ENCODE peak calls at places on chromosomes 4 and X, in six cellular contexts. F, Z, K, A, M and B are unnamed samples.

GRCh38 chr4:104942990-104943758 is 203.5 kb upstream of the TET2 start:
- DNase-seq in M (no peak), K (no peak), Z (no peak), F (no peak), A (peak), B (no peak)

GRCh38 chr4:72987741-72988729 is 81.5 kb downstream of the COX18 start:
- DNase-seq in F (no peak), A (no peak), M (no peak), K (no peak), Z (no peak), B (no peak)

GRCh38 chrX:149572743-149573142 is 14.5 kb downstream of the MAGEA9B start:
- DNase-seq in M (peak), Z (no peak), A (no peak), F (no peak), K (no peak), B (no peak)

GRCh38 chr4:14379148-14379547 is 623.1 kb upstream of the CPEB2 start:
- DNase-seq in M (no peak), Z (no peak), K (no peak), F (no peak), A (no peak), B (no peak)

GRCh38 chr4:8547108-8547911 is 32.9 kb upstream of the GPR78 start:
- DNase-seq in M (peak), F (peak), Z (peak), K (no peak), A (no peak), B (peak)

GRCh38 chrX:38988301-38988700 is 187.0 kb downstream of the MID1IP1 start:
- DNase-seq in M (no peak), Z (no peak), K (no peak), A (no peak), F (no peak), B (no peak)

GRCh38 chr4:109410226-109410625 is 23.4 kb upstream of the SEC24B start:
- DNase-seq in A (no peak), Z (no peak), F (no peak), M (no peak), K (no peak), B (no peak)

GRCh38 chrX:17519349-17519748 is 144.3 kb downstream of the NHS start:
- DNase-seq in K (no peak), F (no peak), Z (no peak), A (no peak), M (no peak), B (no peak)

GRCh38 chrX:15055146-15055930 is 182.1 kb downstream of the MOSPD2 start:
- DNase-seq in F (no peak), A (no peak), K (no peak), M (no peak), Z (no peak), B (no peak)

GRCh38 chr4:86934147-86934771 is 552 bp upstream of the AFF1 start:
- DNase-seq in Z (peak), M (no peak), K (peak), A (no peak), F (no peak), B (no peak)

GRCh38 chr4:88600129-88600849 is 8.0 kb downstream of the HERC3 start:
- DNase-seq in M (no peak), Z (no peak), K (no peak), A (no peak), F (no peak), B (no peak)

GRCh38 chrX:38175140-38175539 is 45.5 kb downstream of the SRPX start:
- DNase-seq in F (peak), Z (peak), K (peak), A (peak), M (peak), B (peak)

GRCh38 chrX:153900806-153901752 is 3.4 kb upstream of the AVPR2 start:
- DNase-seq in F (no peak), Z (peak), M (peak), A (peak), K (peak), B (no peak)

GRCh38 chr4:8666581-8666980 is 74.0 kb downstream of the CPZ start:
- DNase-seq in M (no peak), A (no peak), Z (no peak), F (no peak), K (no peak), B (no peak)

GRCh38 chrX:5681159-5681558 is 547.5 kb downstream of the NLGN4X start:
- DNase-seq in K (peak), F (no peak), Z (peak), A (no peak), M (peak), B (no peak)

GRCh38 chr4:114378306-114378903 is 220.2 kb upstream of the UGT8 start:
- DNase-seq in F (no peak), M (no peak), Z (peak), A (no peak), K (no peak), B (no peak)

GRCh38 chrX:105190252-105190853 is 30.1 kb downstream of the TEX13A start:
- DNase-seq in Z (peak), M (peak), F (no peak), K (peak), A (no peak), B (no peak)

GRCh38 chr4:139875456-139875855 is 209.8 kb downstream of the MGST2 start:
- DNase-seq in Z (no peak), A (no peak), K (no peak), M (no peak), F (no peak), B (peak)

GRCh38 chr4:88900432-88900831 is 156.6 kb downstream of the FAM13A start:
- DNase-seq in K (no peak), M (no peak), F (no peak), Z (no peak), A (no peak), B (no peak)

GRCh38 chr4:42302348-42302747 is 94.9 kb upstream of the SHISA3 start:
- DNase-seq in F (peak), K (peak), A (no peak), M (peak), Z (peak), B (no peak)

GRCh38 chr4:76531597-76531996 is 96.6 kb downstream of the SHROOM3 start:
- DNase-seq in F (no peak), Z (no peak), A (no peak), M (no peak), K (no peak), B (no peak)

GRCh38 chrX:14124562-14124961 is 94.9 kb upstream of the GEMIN8 start:
- DNase-seq in Z (no peak), M (no peak), F (no peak), K (no peak), A (no peak), B (no peak)

GRCh38 chrX:139008185-139008584 is 296.7 kb upstream of the FGF13 start:
- DNase-seq in K (no peak), F (no peak), Z (no peak), M (no peak), A (no peak), B (no peak)

GRCh38 chr4:98673978-98674377 is 15.6 kb upstream of the TSPAN5 start:
- DNase-seq in Z (no peak), A (no peak), K (no peak), M (no peak), F (no peak), B (no peak)

GRCh38 chr4:121823505-121824170 is at the start of gene CCNA2:
- DNase-seq in Z (peak), M (peak), A (peak), K (peak), F (peak), B (peak)

GRCh38 chr4:24278693-24279092 is 305.7 kb downstream of the DHX15 start:
- DNase-seq in F (no peak), Z (no peak), K (no peak), A (no peak), M (no peak), B (no peak)

GRCh38 chr4:128858875-128859696 is 49.6 kb downstream of the JADE1 start:
- DNase-seq in A (no peak), F (no peak), Z (no peak), K (no peak), M (no peak), B (no peak)

GRCh38 chrX:18075603-18076002 is 145.1 kb downstream of the BEND2 start:
- DNase-seq in A (no peak), M (no peak), Z (no peak), F (no peak), K (no peak), B (no peak)

GRCh38 chr4:173748353-173748752 is 218.3 kb upstream of the HAND2 start:
- DNase-seq in A (no peak), F (no peak), M (no peak), Z (no peak), K (no peak), B (no peak)

GRCh38 chrX:153650959-153651358 is 4.0 kb downstream of the DUSP9 start:
- DNase-seq in K (no peak), F (no peak), A (no peak), M (no peak), Z (no peak), B (no peak)

GRCh38 chrX:114134465-114134864 is 449.4 kb upstream of the HTR2C start:
- DNase-seq in Z (no peak), K (no peak), A (no peak), F (no peak), M (no peak), B (no peak)

GRCh38 chrX:77668391-77669237 is 117.4 kb downstream of the ATRX start:
- DNase-seq in Z (no peak), K (peak), F (peak), M (peak), A (no peak), B (no peak)

GRCh38 chrX:134782796-134783195 is 124.5 kb upstream of the PLAC1 start:
- DNase-seq in M (no peak), K (no peak), Z (peak), F (no peak), A (no peak), B (no peak)

DNA sequence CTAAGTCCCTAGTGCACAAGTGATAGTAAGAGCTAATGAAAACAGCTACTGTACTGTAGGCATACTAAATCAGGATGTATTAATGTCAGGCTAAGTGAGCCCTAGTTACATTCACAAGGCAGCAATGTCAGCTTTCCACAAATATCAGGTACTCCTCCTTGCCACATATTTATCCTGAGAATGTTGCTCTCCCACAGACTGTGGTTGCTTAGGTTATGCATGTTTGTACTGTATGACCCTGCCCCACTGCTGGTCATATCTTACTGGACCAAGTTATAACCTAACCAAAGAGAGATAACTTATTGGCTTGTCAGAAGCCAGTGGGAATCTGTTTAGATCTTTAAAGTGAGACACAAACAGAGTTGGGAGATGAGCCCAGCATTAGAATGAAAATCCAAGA is 241.0 kb downstream of the SLC39A8 start:
- DNase-seq in K (no peak), M (no peak), A (no peak), Z (no peak), F (no peak), B (no peak)
- TF ChIP-seq GABPA in K (no peak), M (no peak), A (no peak), Z (no peak), F (no peak), B (no peak)

GRCh38 chrX:54223581-54223980 is 40.5 kb upstream of the FAM120C start:
- DNase-seq in Z (no peak), K (no peak), M (no peak), F (no peak), A (no peak), B (no peak)
- TF ChIP-seq GABPA in Z (no peak), K (no peak), M (no peak), F (no peak), A (no peak), B (no peak)

DNA sequence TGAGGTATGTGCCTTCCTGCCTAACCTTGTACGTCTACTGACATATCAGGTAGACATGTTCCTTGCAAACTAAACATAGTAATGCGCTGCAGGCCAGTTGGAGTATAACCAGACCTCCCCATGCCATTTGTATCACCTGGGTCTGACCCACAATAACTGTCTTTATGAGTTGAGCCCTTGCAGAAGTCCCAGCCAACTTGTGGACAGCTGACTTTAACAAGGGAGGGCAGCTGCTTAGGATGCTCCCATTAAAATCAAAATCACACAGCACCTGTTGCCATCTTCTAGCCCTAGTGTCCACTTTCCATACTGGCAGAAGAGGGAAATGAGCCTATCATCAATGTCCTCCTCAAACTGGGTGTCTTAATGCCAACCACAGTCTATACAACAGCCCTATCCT is 41.6 kb downstream of the KANTR start:
- DNase-seq in F (no peak), K (no peak), M (no peak), A (no peak), Z (no peak), B (no peak)
- TF ChIP-seq GABPA in F (no peak), K (no peak), M (no peak), A (no peak), Z (no peak), B (no peak)

GRCh38 chrX:46381630-46382029 is 163.6 kb downstream of the ZNF674 start:
- DNase-seq in K (peak), A (peak), F (peak), Z (no peak), M (peak), B (no peak)

GRCh38 chrX:46386511-46386910 is 158.7 kb downstream of the ZNF674 start:
- DNase-seq in K (no peak), F (no peak), Z (no peak), M (no peak), A (no peak), B (no peak)

GRCh38 chrX:46382595-46382994 is 162.6 kb downstream of the ZNF674 start:
- DNase-seq in A (no peak), K (no peak), M (no peak), F (no peak), Z (no peak), B (no peak)

GRCh38 chrX:46380148-46380752 is 165.0 kb downstream of the ZNF674 start:
- DNase-seq in K (no peak), F (no peak), A (no peak), Z (no peak), M (no peak), B (no peak)

GRCh38 chrX:46383006-46383405 is 162.2 kb downstream of the ZNF674 start:
- DNase-seq in A (no peak), Z (no peak), F (no peak), K (no peak), M (no peak), B (no peak)
- TF ChIP-seq GABPA in A (no peak), Z (no peak), F (no peak), K (no peak), M (no peak), B (no peak)

DNA sequence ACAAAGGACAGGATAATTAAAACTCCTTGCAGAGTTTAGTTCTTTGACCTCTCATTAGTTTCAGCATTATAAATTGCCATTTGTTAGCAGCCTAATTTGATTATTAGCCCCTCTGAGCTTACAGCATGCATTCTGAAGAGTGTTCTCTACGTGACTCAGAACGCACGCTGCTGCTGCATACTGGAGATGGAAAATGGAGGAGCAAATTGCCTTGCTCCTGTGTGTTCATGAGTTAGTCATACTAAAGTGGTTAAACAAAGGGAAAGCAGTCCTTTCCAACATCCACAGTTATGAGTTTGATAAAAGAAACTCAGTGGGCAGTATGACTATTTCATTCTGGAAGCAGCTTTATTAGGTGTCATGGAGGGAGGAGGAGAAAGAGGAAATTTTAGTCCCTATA is 922.5 kb downstream of the RPA4 start:
- DNase-seq in K (no peak), F (no peak), Z (no peak), M (no peak), A (no peak), B (no peak)
- TF ChIP-seq GABPA in K (no peak), F (no peak), Z (no peak), M (no peak), A (no peak), B (no peak)

DNA sequence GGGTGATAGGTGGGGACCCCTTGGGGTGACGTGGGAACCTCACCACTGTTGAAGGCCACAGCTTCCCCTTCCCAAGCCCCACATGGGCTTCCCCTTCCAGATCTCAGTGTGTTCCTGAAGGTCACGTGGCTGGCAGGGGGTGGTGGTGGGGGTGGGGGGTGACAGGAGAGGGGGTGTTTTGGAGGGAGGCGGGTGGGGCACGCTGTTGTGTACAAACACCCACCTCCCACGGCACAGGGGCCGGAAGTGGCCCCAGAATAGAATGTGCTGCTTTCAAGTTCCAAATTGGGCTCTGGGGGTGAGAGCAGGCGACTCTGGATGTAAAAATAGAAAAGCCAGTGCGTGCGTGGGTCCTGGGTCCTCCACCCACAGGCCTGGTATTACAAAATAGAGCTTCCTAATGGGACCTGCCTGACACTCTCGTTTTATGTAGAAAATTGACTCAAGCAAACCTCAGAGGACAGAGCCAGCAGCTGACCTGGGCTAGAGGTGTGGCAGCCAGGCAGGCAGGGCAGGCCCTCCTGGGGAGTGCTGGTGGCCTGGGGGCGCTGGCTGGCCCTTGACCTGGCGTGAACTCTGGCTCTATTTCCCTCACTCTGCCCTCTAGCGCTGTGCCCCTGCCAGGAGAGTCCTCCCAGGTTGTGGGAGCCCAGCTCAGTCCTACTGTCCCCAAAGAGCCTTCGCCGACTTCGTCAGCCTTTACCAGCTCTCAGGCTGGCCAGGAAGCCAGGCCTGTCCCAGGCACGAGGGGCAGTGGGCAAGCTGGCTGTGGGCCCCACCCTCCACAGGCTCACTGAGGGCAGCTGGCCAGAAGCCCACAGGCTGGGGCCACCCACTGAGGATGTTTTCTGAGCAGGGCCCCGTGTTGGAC is 5.4 kb upstream of the SH3BP2 start:
- DNase-seq in K (peak), M (no peak), Z (peak), A (peak), F (no peak), B (no peak)
- TF ChIP-seq GABPA in K (no peak), M (no peak), Z (no peak), A (no peak), F (no peak), B (no peak)